ENCODE peak calls at places on chromosomes 1 and 21, in five cellular contexts. One of them, this sample, is unnamed.

GRCh38 chr1:27526569-27527222 is 36.7 kb upstream of the WASF2 start:
- DNase-seq in H1: no peak
- DNase-seq in NT2/D1: no peak
- DNase-seq in HepG2: peak
- DNase-seq in GM12878: no peak
- DNase-seq in this sample: no peak

GRCh38 chr21:45982256-45982757 is 737 bp downstream of the COL6A1 start:
- DNase-seq in HepG2: no peak
- DNase-seq in GM12878: no peak
- DNase-seq in H1: peak
- DNase-seq in NT2/D1: no peak
- DNase-seq in this sample: no peak

GRCh38 chr1:81588149-81588548 is 212.6 kb upstream of the ADGRL2 start:
- DNase-seq in HepG2: no peak
- DNase-seq in NT2/D1: no peak
- DNase-seq in GM12878: no peak
- DNase-seq in H1: no peak
- DNase-seq in this sample: no peak

GRCh38 chr1:83954301-83954823 is 44.6 kb downstream of the TTLL7 start:
- DNase-seq in NT2/D1: no peak
- DNase-seq in HepG2: no peak
- DNase-seq in H1: no peak
- DNase-seq in GM12878: no peak
- DNase-seq in this sample: no peak

GRCh38 chr1:42177551-42177981 is 13.0 kb upstream of the GUCA2A start:
- DNase-seq in HepG2: no peak
- DNase-seq in H1: no peak
- DNase-seq in NT2/D1: no peak
- DNase-seq in GM12878: no peak
- DNase-seq in this sample: no peak

GRCh38 chr1:244064621-244065020 is 13.5 kb downstream of the ZBTB18 start:
- DNase-seq in GM12878: no peak
- DNase-seq in H1: no peak
- DNase-seq in HepG2: no peak
- DNase-seq in NT2/D1: no peak
- DNase-seq in this sample: no peak

GRCh38 chr1:59434336-59434735 is 137.4 kb downstream of the FGGY start:
- DNase-seq in H1: no peak
- DNase-seq in HepG2: no peak
- DNase-seq in GM12878: no peak
- DNase-seq in NT2/D1: no peak
- DNase-seq in this sample: no peak

GRCh38 chr21:20257052-20257451 is 741.2 kb upstream of the NCAM2 start:
- DNase-seq in H1: no peak
- DNase-seq in GM12878: no peak
- DNase-seq in HepG2: no peak
- DNase-seq in NT2/D1: no peak
- DNase-seq in this sample: no peak

GRCh38 chr1:204560590-204560989 is 44.4 kb downstream of the MDM4 start:
- DNase-seq in H1: no peak
- DNase-seq in GM12878: no peak
- DNase-seq in NT2/D1: peak
- DNase-seq in HepG2: no peak
- DNase-seq in this sample: no peak

GRCh38 chr1:24360681-24361080 is 41.5 kb downstream of the GRHL3 start:
- DNase-seq in NT2/D1: no peak
- DNase-seq in HepG2: no peak
- DNase-seq in GM12878: no peak
- DNase-seq in H1: no peak
- DNase-seq in this sample: no peak

GRCh38 chr1:27299385-27300252 is 22.3 kb upstream of the TMEM222 start:
- DNase-seq in NT2/D1: peak
- DNase-seq in GM12878: no peak
- DNase-seq in HepG2: peak
- DNase-seq in H1: no peak
- DNase-seq in this sample: no peak

GRCh38 chr1:9787702-9788101 is 36.1 kb downstream of the CLSTN1 start:
- DNase-seq in H1: no peak
- DNase-seq in HepG2: no peak
- DNase-seq in NT2/D1: no peak
- DNase-seq in GM12878: peak
- DNase-seq in this sample: no peak

GRCh38 chr1:31648633-31649032 is 4.0 kb upstream of the PEF1 start:
- DNase-seq in GM12878: no peak
- DNase-seq in H1: no peak
- DNase-seq in HepG2: no peak
- DNase-seq in NT2/D1: no peak
- DNase-seq in this sample: no peak

GRCh38 chr1:110171134-110171733 is 20.9 kb downstream of the SLC6A17 start:
- DNase-seq in H1: no peak
- DNase-seq in GM12878: no peak
- DNase-seq in NT2/D1: no peak
- DNase-seq in HepG2: no peak
- DNase-seq in this sample: no peak

GRCh38 chr1:109468903-109469302 is 2.6 kb downstream of the SYPL2 start:
- DNase-seq in H1: peak
- DNase-seq in HepG2: no peak
- DNase-seq in GM12878: no peak
- DNase-seq in NT2/D1: no peak
- DNase-seq in this sample: no peak

GRCh38 chr21:45973475-45974072 is 8.0 kb upstream of the COL6A1 start:
- DNase-seq in HepG2: peak
- DNase-seq in H1: peak
- DNase-seq in NT2/D1: no peak
- DNase-seq in GM12878: no peak
- DNase-seq in this sample: peak

DNA sequence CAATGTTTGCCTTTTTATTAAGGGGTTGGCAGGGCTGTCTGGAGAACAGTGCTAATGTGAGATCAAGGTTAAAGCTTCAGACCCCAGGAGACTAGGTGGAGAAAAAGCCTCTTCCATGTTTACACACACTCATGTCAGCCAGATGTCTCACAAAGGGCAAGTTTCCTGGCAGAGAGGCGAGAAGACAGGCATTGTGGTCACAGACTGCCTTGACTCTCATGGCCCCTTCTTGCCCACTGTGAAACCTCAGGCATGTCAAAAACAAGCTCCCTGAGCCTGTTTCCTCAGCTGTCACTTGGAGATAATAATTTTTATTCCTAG is 120.5 kb upstream of the RAVER2 start:
- DNase-seq in NT2/D1: no peak
- DNase-seq in H1: no peak
- DNase-seq in GM12878: no peak
- DNase-seq in HepG2: no peak
- DNase-seq in this sample: no peak
- TF ChIP-seq SUZ12 in NT2/D1: no peak
- TF ChIP-seq SUZ12 in H1: no peak
- TF ChIP-seq SUZ12 in GM12878: no peak
- TF ChIP-seq SUZ12 in HepG2: no peak
- TF ChIP-seq SUZ12 in this sample: no peak

DNA sequence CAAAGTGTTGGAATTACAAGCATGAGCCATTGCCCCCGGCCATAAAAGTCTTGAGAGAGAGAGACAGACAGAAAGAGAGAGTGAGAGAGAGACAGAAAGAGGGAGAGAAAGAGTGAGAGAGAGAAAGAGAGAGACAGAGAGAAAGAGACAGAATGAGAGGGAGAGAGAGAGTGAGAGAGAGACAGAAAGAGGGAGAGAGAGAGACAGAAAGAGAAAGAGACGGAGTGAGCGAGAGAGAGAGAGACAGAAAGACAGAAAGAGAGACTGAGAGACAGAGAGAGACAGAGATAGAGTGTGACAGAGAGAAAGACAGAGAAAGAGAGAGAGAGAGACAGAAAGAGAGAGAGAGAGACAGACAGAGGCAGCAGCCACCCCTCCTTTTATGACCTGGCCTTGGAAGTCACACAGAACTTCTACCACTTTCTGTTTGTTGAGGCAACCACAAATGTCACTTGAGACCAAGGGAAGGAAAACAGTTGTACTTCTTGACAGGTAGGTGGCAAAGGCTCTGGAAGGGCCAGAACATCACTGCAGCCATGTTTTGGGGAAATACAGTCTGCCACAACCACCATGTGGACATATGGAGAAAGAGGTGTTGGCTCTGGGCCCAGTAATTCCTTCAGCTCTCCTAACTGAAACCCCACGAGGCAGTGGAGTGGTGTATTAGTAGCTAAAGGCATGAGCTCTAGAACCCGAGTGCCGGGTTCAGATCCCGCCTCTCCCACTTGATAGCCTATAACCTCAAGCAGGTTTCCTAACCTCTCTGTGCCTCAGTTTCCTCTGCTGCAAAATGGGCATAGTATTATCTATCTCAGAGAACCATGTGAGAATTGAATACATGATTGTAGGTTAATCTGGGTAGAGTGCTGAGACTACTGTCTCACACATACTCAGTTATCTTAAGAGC is 50.6 kb downstream of the TNFRSF8 start:
- DNase-seq in GM12878: no peak
- DNase-seq in H1: no peak
- DNase-seq in HepG2: no peak
- DNase-seq in NT2/D1: no peak
- DNase-seq in this sample: no peak
- TF ChIP-seq SUZ12 in GM12878: no peak
- TF ChIP-seq SUZ12 in H1: no peak
- TF ChIP-seq SUZ12 in HepG2: no peak
- TF ChIP-seq SUZ12 in NT2/D1: no peak
- TF ChIP-seq SUZ12 in this sample: no peak

DNA sequence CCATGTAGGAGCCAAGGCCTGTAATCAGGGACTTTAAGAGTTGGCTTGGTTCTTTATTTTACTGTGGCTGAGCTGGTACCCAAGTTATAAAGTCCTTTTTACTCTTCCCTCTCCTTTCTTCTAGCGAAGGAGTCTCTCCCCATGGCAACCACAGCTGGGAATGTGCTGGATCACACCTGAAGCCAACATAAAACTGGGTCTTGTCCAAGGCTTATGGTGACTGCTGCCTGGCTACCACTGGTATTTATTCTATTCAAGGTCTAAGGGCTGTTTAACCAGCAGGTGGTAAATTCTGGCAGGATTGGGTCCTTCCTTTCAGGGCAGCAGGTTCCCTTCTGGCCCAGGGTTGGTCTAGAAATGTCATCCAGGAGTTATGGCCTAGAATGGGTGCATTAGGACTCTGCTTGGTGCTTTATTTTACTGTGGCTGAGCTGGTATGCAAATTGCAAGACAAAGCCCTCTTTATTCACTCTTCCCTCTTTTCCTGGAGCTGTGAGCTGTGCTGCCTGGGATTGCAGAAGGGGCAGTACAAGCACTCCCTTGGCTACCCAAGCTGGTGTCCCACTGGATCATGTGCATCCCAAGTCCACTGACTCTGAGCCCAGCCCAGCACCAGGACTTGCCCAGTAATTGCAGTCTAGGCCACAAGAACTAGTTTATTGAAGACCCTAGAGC is 26.6 kb downstream of the SLC22A15 start:
- DNase-seq in H1: no peak
- DNase-seq in GM12878: no peak
- DNase-seq in NT2/D1: peak
- DNase-seq in HepG2: no peak
- DNase-seq in this sample: no peak
- TF ChIP-seq SUZ12 in H1: no peak
- TF ChIP-seq SUZ12 in GM12878: no peak
- TF ChIP-seq SUZ12 in NT2/D1: no peak
- TF ChIP-seq SUZ12 in HepG2: no peak
- TF ChIP-seq SUZ12 in this sample: no peak

GRCh38 chr21:44873356-44874239 is at the start of gene PTTG1IP:
- DNase-seq in NT2/D1: peak
- DNase-seq in H1: peak
- DNase-seq in HepG2: peak
- DNase-seq in GM12878: peak
- DNase-seq in this sample: peak

GRCh38 chr21:44874497-44875331 is 1.2 kb upstream of the PTTG1IP start:
- DNase-seq in NT2/D1: no peak
- DNase-seq in H1: peak
- DNase-seq in GM12878: no peak
- DNase-seq in HepG2: no peak
- DNase-seq in this sample: no peak

GRCh38 chr21:44876849-44877575 is 3.5 kb upstream of the PTTG1IP start:
- DNase-seq in GM12878: no peak
- DNase-seq in NT2/D1: no peak
- DNase-seq in H1: no peak
- DNase-seq in HepG2: no peak
- DNase-seq in this sample: no peak

GRCh38 chr21:44874240-44874496 is 678 bp upstream of the PTTG1IP start:
- DNase-seq in NT2/D1: no peak
- DNase-seq in H1: no peak
- DNase-seq in HepG2: no peak
- DNase-seq in GM12878: no peak
- DNase-seq in this sample: no peak

DNA sequence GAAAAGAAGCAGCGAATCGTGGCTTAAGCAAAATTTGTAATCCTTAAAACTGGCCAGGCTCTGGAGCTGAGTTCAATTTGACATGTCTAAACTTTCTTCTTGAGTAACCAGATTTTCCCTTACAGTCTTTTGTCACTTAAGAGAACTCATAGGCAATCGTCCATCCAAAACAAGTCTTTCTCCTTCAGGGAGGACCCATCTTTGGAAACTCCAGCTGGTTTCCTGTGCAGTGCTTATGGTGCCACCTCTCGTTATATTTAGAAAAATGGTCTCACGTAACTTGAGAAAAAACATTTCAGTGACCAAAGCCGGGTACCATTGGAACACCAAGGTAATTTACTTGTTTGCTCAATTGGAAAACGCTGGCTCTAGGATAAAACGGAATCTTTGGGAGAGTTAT is 1.9 kb upstream of the PTTG1IP start:
- DNase-seq in GM12878: no peak
- DNase-seq in HepG2: no peak
- DNase-seq in H1: no peak
- DNase-seq in NT2/D1: no peak
- DNase-seq in this sample: no peak
- TF ChIP-seq SUZ12 in GM12878: no peak
- TF ChIP-seq SUZ12 in HepG2: no peak
- TF ChIP-seq SUZ12 in H1: no peak
- TF ChIP-seq SUZ12 in NT2/D1: no peak
- TF ChIP-seq SUZ12 in this sample: no peak

DNA sequence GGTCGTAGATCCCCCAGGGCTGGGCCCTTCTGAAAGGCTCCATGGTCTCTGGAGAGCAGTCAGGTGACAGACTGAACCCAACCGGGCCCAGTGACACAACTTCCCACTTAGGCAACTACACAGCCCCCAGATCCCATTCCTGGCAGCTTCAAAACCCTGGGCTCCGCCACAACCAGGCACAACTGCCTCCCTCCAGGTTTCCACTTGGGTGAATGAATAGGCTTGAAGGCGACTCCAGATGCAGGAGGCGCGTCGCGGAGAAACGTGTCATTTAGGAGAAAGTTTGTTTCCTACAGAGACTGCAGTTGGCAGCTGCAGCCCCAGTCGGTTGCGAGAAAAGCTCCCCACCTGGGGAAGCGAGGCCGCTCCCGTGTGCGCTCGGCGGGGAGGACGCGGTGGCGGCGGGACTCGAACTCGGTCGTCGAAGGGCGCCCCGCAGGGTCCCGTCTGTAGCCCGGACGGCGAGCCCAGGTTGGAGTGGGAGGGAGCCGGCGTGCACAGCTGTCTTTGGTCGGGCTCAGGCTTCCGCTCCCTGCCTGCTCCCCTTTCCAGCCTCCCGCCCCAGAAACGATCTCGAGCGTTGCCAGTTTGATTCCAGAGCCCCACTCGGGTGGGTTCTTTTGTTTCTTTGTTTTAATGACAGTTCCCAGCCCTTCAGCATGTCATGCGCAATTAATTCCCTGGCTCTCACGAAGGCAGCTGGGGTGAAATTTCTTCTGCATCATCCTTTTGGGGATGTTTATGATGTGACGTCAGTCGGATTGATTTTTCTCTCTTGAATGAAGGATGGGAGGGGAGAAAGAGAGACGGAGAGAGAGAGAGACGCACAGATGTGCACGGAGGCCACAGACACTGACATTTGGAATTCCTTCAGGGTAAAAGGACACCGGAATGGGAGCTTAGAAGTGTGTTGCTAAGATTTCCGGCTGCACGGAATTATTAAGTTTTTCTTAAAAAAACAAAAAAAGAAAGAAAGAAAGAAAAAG is 862 bp upstream of the SGIP1 start:
- DNase-seq in H1: peak
- DNase-seq in NT2/D1: no peak
- DNase-seq in GM12878: no peak
- DNase-seq in HepG2: no peak
- DNase-seq in this sample: no peak
- TF ChIP-seq SUZ12 in H1: no peak
- TF ChIP-seq SUZ12 in NT2/D1: no peak
- TF ChIP-seq SUZ12 in GM12878: no peak
- TF ChIP-seq SUZ12 in HepG2: no peak
- TF ChIP-seq SUZ12 in this sample: no peak

This sample was measured in HEK293T.